ENCODE peak calls at places on chromosome 1, in seven cellular contexts. U, E, S, X, B, G and W are unnamed samples.
A peak's percentile ranks its signal among the peaks of the same experiment; 100 is the strongest.

GRCh38 chr1:207822124-207822601 is 70.3 kb downstream of the CD46 start:
- DNase-seq in G (no peak), U (no peak), S (no peak), X (no peak), E (no peak), B (no peak), W (peak; percentile 87)

GRCh38 chr1:9257851-9258250 is 23.3 kb downstream of the H6PD start:
- DNase-seq in U (no peak), G (no peak), E (no peak), X (no peak), S (no peak), B (no peak), W (no peak)

GRCh38 chr1:203153989-203154821 is 21.4 kb downstream of the MYBPH start:
- DNase-seq in E (no peak), X (no peak), G (no peak), S (no peak), U (no peak), B (no peak), W (no peak)

GRCh38 chr1:43255438-43256210 is 14.2 kb upstream of the TMEM125 start:
- DNase-seq in U (no peak), E (no peak), X (no peak), G (no peak), S (no peak), B (no peak), W (no peak)

GRCh38 chr1:43293171-43293570 is 7.6 kb upstream of the TIE1 start:
- DNase-seq in G (no peak), E (no peak), S (no peak), U (no peak), B (no peak), X (no peak), W (no peak)

GRCh38 chr1:85048296-85049064 is at the start of gene MCOLN3:
- DNase-seq in U (peak; percentile 51), S (peak; percentile 57), G (no peak), E (no peak), B (no peak), X (no peak), W (peak; percentile 66)

GRCh38 chr1:153631047-153632022 is 2.5 kb upstream of the CHTOP start:
- DNase-seq in B (no peak), U (no peak), G (no peak), S (no peak), E (no peak), X (no peak), W (no peak)

GRCh38 chr1:109269212-109269980 is 13.5 kb downstream of the PSRC1 start:
- DNase-seq in X (no peak), G (no peak), E (no peak), S (no peak), U (no peak), B (no peak), W (no peak)

GRCh38 chr1:53766766-53767409 is 27.9 kb upstream of the GLIS1 start:
- DNase-seq in G (no peak), S (no peak), X (peak; percentile 69), U (no peak), E (no peak), B (no peak), W (no peak)

GRCh38 chr1:185016880-185017279 is 28.5 kb upstream of the RNF2 start:
- DNase-seq in S (no peak), G (no peak), U (no peak), E (no peak), X (peak; percentile 6), B (no peak), W (no peak)

GRCh38 chr1:155978325-155978972 is at the start of gene ARHGEF2:
- DNase-seq in G (no peak), E (no peak), S (peak; percentile 84), B (no peak), X (peak; percentile 50), U (peak; percentile 69), W (peak; percentile 91)

GRCh38 chr1:240599830-240600229 is 12.1 kb downstream of the GREM2 start:
- DNase-seq in E (no peak), U (no peak), B (no peak), S (no peak), X (no peak), G (no peak), W (no peak)

GRCh38 chr1:233112184-233113008 is 162.0 kb downstream of the NTPCR start:
- DNase-seq in U (no peak), G (no peak), S (no peak), B (no peak), E (no peak), X (peak; percentile 38), W (no peak)

GRCh38 chr1:116314305-116314919 is 58.6 kb upstream of the ATP1A1 start:
- DNase-seq in B (no peak), U (peak; percentile 46), G (no peak), E (no peak), S (no peak), X (no peak), W (no peak)

GRCh38 chr1:207398986-207399385 is 55.1 kb upstream of the CR2 start:
- DNase-seq in B (no peak), E (no peak), U (no peak), S (no peak), G (no peak), X (no peak), W (no peak)

GRCh38 chr1:190633488-190633887 is 155.8 kb upstream of the BRINP3 start:
- DNase-seq in U (no peak), B (no peak), S (no peak), X (no peak), E (no peak), G (no peak), W (no peak)

DNA sequence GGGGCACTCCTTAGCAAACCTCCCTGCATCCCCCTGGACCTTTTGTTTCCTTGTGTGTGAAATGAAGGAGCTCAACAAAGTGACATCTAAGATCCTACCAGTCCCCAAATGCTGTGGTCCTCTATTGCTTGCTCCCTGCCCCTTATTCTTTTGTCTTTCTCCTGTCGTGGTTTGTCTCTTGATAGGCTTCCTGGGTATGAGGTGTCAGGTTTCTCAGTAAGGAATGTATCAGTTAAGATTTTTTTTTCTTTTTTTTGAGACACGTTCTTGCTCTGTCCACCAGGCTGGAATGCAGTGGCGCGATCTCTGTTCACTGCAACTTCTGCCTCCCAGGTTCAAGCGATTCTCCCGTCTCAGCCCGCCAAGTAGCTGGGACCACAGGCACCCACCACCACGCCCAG is 16.8 kb downstream of the CNIH3 start:
- DNase-seq in X (peak; percentile 63), U (no peak), S (no peak), B (no peak), G (no peak), E (no peak), W (no peak)
- TF ChIP-seq CTCF in X (no peak), U (no peak), S (no peak), B (no peak), G (no peak), E (peak; percentile 10), W (no peak)

DNA sequence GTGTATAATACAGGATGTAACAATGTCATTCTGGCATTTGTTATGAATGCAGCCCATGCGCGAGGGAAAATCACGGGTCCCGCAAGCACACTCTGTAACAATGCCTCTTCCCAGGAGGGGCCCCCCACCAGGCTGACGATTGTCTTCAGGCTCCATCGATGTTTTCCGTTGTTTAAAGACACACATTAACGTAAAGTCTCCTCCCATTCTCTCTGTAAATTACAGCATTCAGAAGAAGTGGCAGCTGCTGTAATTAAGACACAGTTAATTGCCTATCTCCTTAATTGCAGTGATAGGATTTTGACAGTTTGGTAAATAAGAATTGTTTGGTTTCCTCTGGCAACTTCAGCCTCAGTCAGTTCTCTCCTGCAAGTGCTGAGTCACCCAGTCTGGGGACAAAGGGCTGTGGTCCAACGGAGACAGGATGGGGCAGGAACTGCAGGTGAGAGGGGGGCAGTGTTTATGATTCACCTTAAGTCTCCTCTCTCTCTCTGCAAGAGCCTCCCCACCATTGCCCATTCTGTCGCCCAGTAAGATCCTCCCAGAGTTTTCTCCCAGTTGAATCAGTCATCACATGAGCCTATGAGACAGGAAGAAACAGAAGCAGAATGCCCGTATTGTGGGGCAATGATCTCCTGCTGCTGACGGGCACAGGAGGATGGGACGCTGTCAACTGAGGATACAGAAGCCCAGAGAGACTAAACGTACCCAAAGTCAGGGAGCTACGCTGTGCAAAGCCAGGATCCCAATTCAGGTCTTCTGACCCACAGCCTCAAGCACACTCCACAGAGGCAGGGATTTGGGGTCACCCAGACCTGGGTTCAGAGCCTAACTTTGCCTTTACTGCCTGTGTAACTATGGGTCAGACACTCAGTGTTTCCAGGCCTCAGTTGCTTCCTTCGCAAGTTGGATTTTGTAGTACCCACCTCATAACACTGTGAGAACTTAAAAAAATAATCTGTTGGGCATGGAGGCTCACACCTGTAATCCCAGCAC is 110.0 kb downstream of the ADSS2 start:
- DNase-seq in X (no peak), U (no peak), B (no peak), E (no peak), S (no peak), G (no peak), W (no peak)
- TF ChIP-seq CTCF in X (no peak), U (no peak), B (no peak), E (no peak), S (no peak), G (no peak), W (no peak)

GRCh38 chr1:87851490-87851889 is 522.8 kb downstream of the LMO4 start:
- DNase-seq in S (no peak), U (no peak), X (no peak), G (no peak), B (no peak), E (no peak), W (no peak)

GRCh38 chr1:87853576-87854351 is 525.1 kb downstream of the LMO4 start:
- DNase-seq in U (no peak), G (no peak), X (peak; percentile 67), E (no peak), B (no peak), S (no peak), W (no peak)

DNA sequence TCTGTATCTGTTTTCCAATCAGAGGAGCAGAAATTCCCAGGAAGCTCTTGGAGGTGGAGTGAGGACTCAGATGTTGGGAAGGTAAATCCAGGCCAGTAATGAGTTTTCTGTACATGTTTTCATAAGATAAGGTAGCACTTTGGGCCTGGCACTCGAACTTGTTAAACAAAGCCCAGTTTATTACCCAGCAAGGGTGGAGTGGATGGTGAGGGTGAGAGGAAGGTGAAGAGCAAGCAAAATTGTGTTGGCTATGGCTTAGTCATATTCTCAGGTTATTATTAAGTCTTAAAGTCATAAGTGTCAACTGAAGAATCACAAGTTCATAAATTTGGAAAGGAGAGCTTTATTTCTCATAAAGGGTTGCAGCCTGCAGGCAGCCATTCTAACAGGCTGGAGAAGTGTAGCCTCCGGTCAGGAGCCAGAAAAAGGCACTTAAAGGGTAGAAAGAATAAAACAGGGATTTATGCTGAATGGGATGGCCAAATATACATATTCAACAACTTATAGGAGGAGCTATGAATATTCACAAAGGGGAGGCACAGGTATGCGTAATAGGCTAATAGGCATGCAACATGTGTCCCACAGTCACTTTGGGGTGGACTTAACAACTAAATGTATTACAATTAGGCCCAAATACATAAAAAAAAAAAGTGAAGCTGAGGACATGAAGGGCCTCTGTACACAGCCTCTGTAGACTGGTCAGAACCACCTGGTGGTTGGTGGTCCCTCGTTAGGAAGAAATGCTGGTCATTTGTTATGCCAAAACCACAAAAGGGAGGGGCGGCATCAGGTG is 523.9 kb downstream of the LMO4 start:
- DNase-seq in G (no peak), B (no peak), X (no peak), E (no peak), U (no peak), S (no peak), W (no peak)
- TF ChIP-seq CTCF in G (no peak), B (no peak), X (no peak), E (no peak), U (no peak), S (no peak), W (no peak)

GRCh38 chr1:246002725-246003441 is 504.2 kb downstream of the SMYD3 start:
- DNase-seq in E (peak; percentile 34), B (peak; percentile 70), U (peak; percentile 90), X (peak; percentile 94), S (peak; percentile 75), G (peak; percentile 74), W (peak; percentile 78)
- TF ChIP-seq CTCF in E (peak; percentile 87), B (peak; percentile 83), U (peak; percentile 94), X (peak; percentile 86), S (peak; percentile 89), G (peak; percentile 90), W (peak; percentile 82)